ENCODE peak calls at places on chromosomes 11 and 22, in ten cellular contexts. C, K, S, M, R, B, Q, U, P and J are unnamed samples.

GRCh38 chr11:66951927-66952337 is 6.3 kb downstream of the PC start:
- DNase-seq in B (no peak), Q (no peak), S (no peak), C (no peak), R (no peak), U (no peak), P (no peak), K (no peak), M (no peak), J (no peak)

GRCh38 chr22:29345932-29346331 is 30.4 kb upstream of the RASL10A start:
- DNase-seq in U (peak), Q (no peak), C (no peak), S (no peak), K (no peak), B (no peak), R (no peak), P (no peak), M (no peak), J (no peak)

GRCh38 chr11:134878785-134879184 is 466.7 kb upstream of the B3GAT1 start:
- DNase-seq in S (no peak), U (no peak), R (no peak), Q (no peak), B (no peak), C (no peak), K (no peak), M (no peak), P (no peak), J (no peak)

GRCh38 chr11:36509265-36509664 is 807 bp downstream of the TRAF6 start:
- DNase-seq in U (no peak), S (no peak), B (peak), C (peak), P (peak), R (no peak), Q (no peak), M (no peak), K (peak), J (peak)

GRCh38 chr22:26681395-26681821 is 24.0 kb downstream of the MIAT start:
- DNase-seq in K (no peak), P (no peak), Q (no peak), C (no peak), R (no peak), M (peak), S (no peak), B (no peak), U (no peak), J (no peak)

GRCh38 chr11:32706985-32707736 is 87.3 kb downstream of the CCDC73 start:
- DNase-seq in C (peak), Q (peak), B (no peak), R (no peak), M (no peak), S (no peak), P (no peak), U (no peak), K (no peak), J (peak)

GRCh38 chr22:38228326-38228872 is 26.6 kb downstream of the MAFF start:
- DNase-seq in S (no peak), Q (no peak), R (no peak), K (no peak), B (no peak), M (no peak), C (no peak), P (no peak), U (no peak), J (no peak)

GRCh38 chr11:104003491-104003890 is 32.9 kb upstream of the DDI1 start:
- DNase-seq in S (no peak), Q (no peak), P (no peak), U (no peak), B (no peak), K (no peak), R (no peak), M (no peak), C (no peak), J (no peak)

GRCh38 chr11:3613998-3614741 is 27.6 kb downstream of the ART5 start:
- DNase-seq in U (peak), S (no peak), K (no peak), B (no peak), R (no peak), M (no peak), P (no peak), C (no peak), Q (no peak), J (no peak)

GRCh38 chr11:3959015-3959917 is 103.8 kb downstream of the STIM1 start:
- DNase-seq in R (no peak), B (peak), Q (no peak), C (peak), P (peak), K (no peak), U (no peak), M (no peak), S (no peak), J (no peak)

GRCh38 chr11:64284962-64285884 is at the start of gene GPR137:
- DNase-seq in Q (no peak), M (peak), K (peak), R (peak), U (peak), B (peak), S (peak), P (peak), C (peak), J (peak)

GRCh38 chr11:111298466-111299110 is at the start of gene POU2AF3:
- DNase-seq in S (no peak), U (no peak), K (no peak), P (no peak), M (peak), Q (no peak), R (no peak), B (no peak), C (no peak), J (no peak)

GRCh38 chr11:24932110-24933000 is 435.5 kb downstream of the LUZP2 start:
- DNase-seq in U (no peak), S (no peak), M (no peak), R (no peak), K (no peak), B (no peak), C (peak), P (no peak), Q (no peak), J (no peak)

GRCh38 chr11:62707277-62707771 is at the start of the genes BSCL2 and GNG3:
- DNase-seq in C (no peak), S (no peak), U (peak), Q (no peak), M (peak), K (peak), B (no peak), P (no peak), R (no peak), J (no peak)

GRCh38 chr11:19769820-19770219 is 57.2 kb downstream of the NAV2 start:
- DNase-seq in S (no peak), Q (peak), B (no peak), U (no peak), M (no peak), P (no peak), C (no peak), K (no peak), R (no peak), J (peak)

GRCh38 chr11:125304876-125305275 is 140.3 kb downstream of the PKNOX2 start:
- DNase-seq in Q (no peak), R (no peak), C (no peak), U (no peak), M (no peak), S (no peak), K (no peak), P (no peak), B (no peak), J (no peak)

GRCh38 chr11:96082002-96082899 is 158.3 kb upstream of the MTMR2 start:
- DNase-seq in K (no peak), B (no peak), U (no peak), P (no peak), C (no peak), S (no peak), R (no peak), M (no peak), Q (no peak), J (no peak)

GRCh38 chr22:20118572-20119020 is 1.6 kb upstream of the TRMT2A start:
- DNase-seq in P (no peak), R (no peak), U (no peak), K (no peak), Q (no peak), C (no peak), M (no peak), S (no peak), B (no peak), J (no peak)

GRCh38 chr22:26406118-26406517 is 22.9 kb upstream of the ASPHD2 start:
- DNase-seq in C (no peak), B (no peak), P (peak), S (no peak), M (no peak), K (no peak), U (no peak), Q (no peak), R (no peak), J (no peak)

GRCh38 chr11:125315088-125315740 is 150.7 kb downstream of the PKNOX2 start:
- DNase-seq in S (no peak), B (no peak), R (peak), Q (no peak), P (no peak), U (no peak), M (no peak), C (no peak), K (no peak), J (no peak)